ENCODE peak calls at places on chromosomes 12 and 14, in five cellular contexts. J is A549, Y is AG09319, A is IMR-90, V is lower leg skin. L is an unnamed sample.
A peak's percentile ranks its signal among the peaks of the same experiment; 100 is the strongest.

GRCh38 chr14:75411194-75411552 is 16.6 kb upstream of the JDP2 start:
- DNase-seq in A (no peak), Y (no peak), J (no peak), V (no peak), L (no peak)

GRCh38 chr12:125110641-125111360 is 45.6 kb downstream of the AACS start:
- DNase-seq in A (peak; percentile 74), Y (peak; percentile 54), V (no peak), J (no peak), L (peak; percentile 85)

GRCh38 chr14:56268653-56269052 is 150.4 kb downstream of the PELI2 start:
- DNase-seq in V (no peak), J (no peak), A (peak; percentile 44), Y (no peak), L (no peak)

GRCh38 chr12:66083766-66084165 is 46.8 kb downstream of the LLPH start:
- DNase-seq in V (no peak), Y (no peak), A (no peak), J (no peak), L (no peak)

GRCh38 chr12:460301-461230 is 827 bp downstream of the B4GALNT3 start:
- DNase-seq in Y (no peak), J (no peak), V (no peak), A (no peak), L (no peak)

GRCh38 chr12:88303335-88303734 is 161.2 kb downstream of the TMTC3 start:
- DNase-seq in Y (no peak), V (no peak), J (no peak), A (no peak), L (no peak)

GRCh38 chr14:65035049-65035448 is 48.4 kb downstream of the FNTB start:
- DNase-seq in Y (no peak), V (no peak), J (no peak), A (no peak), L (peak; percentile 18)

GRCh38 chr12:24496755-24497154 is 452.1 kb downstream of the BCAT1 start:
- DNase-seq in V (no peak), A (peak; percentile 80), Y (no peak), J (no peak), L (peak; percentile 64)

GRCh38 chr14:33914676-33915516 is 36.0 kb downstream of the EGLN3 start:
- DNase-seq in A (peak; percentile 14), V (no peak), J (peak; percentile 76), Y (no peak), L (peak; percentile 63)

DNA sequence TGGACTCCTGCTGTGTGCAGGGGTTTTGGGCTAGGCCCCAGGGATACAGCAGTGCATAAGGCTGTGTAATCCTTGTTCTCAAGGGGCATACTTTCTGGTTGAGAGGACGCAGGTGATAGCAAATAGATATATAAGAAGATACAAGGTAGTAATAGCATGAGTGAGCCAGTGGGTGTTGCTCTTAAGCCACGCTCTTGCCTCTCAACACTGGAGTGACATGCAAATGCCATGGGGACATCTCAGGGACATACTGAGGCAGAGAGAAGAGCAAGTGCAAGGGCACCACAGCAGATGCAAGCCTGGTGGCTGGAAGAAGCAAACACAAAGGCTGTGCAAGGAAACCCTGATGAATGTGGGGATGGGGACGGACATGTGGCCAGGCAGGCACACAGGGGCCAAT is 223.3 kb downstream of the CHST11 start:
- DNase-seq in V (no peak), Y (no peak), A (peak; percentile 22), J (peak; percentile 50), L (no peak)
- TF ChIP-seq CTCF in V (no peak), Y (peak; percentile 20), A (peak; percentile 39), J (peak; percentile 33), L (peak; percentile 33)

GRCh38 chr14:37594238-37594915 is 672 bp downstream of the FOXA1 start:
- DNase-seq in A (peak; percentile 80), V (no peak), J (peak; percentile 92), Y (peak; percentile 44), L (peak; percentile 79)
- TF ChIP-seq CTCF in A (peak; percentile 81), V (no peak), J (peak; percentile 83), Y (peak; percentile 90), L (peak; percentile 85)

GRCh38 chr12:68236421-68237059 is 10.9 kb upstream of the IL26 start:
- DNase-seq in J (no peak), A (no peak), V (no peak), Y (no peak), L (peak; percentile 34)
- TF ChIP-seq CTCF in J (no peak), A (no peak), V (no peak), Y (no peak), L (peak; percentile 13)

GRCh38 chr14:89241934-89242670 is 174.9 kb downstream of the FOXN3 start:
- DNase-seq in Y (no peak), V (no peak), A (no peak), J (no peak), L (no peak)
- TF ChIP-seq CTCF in Y (no peak), V (no peak), A (no peak), J (no peak), L (no peak)

GRCh38 chr14:53613404-53614253 is 343.0 kb downstream of the BMP4 start:
- DNase-seq in V (no peak), Y (no peak), J (peak; percentile 97), A (peak; percentile 90), L (no peak)
- TF ChIP-seq CTCF in V (no peak), Y (no peak), J (no peak), A (no peak), L (no peak)

GRCh38 chr12:53479314-53479713 is 19.9 kb downstream of the MAP3K12 start:
- DNase-seq in J (no peak), V (no peak), Y (no peak), A (no peak), L (no peak)

GRCh38 chr12:53474819-53475218 is 22.9 kb downstream of the PCBP2 start:
- DNase-seq in Y (no peak), A (no peak), J (no peak), V (no peak), L (no peak)

GRCh38 chr12:53474077-53474476 is 22.2 kb downstream of the PCBP2 start:
- DNase-seq in V (no peak), A (no peak), J (no peak), Y (no peak), L (no peak)

GRCh38 chr12:53478865-53479264 is 20.4 kb downstream of the MAP3K12 start:
- DNase-seq in J (no peak), A (no peak), V (no peak), Y (no peak), L (no peak)

GRCh38 chr12:53476769-53477209 is 22.5 kb downstream of the MAP3K12 start:
- DNase-seq in V (no peak), Y (no peak), A (no peak), J (no peak), L (peak; percentile 42)
- TF ChIP-seq CTCF in V (no peak), Y (peak; percentile 29), A (peak; percentile 34), J (peak; percentile 57), L (peak; percentile 50)

DNA sequence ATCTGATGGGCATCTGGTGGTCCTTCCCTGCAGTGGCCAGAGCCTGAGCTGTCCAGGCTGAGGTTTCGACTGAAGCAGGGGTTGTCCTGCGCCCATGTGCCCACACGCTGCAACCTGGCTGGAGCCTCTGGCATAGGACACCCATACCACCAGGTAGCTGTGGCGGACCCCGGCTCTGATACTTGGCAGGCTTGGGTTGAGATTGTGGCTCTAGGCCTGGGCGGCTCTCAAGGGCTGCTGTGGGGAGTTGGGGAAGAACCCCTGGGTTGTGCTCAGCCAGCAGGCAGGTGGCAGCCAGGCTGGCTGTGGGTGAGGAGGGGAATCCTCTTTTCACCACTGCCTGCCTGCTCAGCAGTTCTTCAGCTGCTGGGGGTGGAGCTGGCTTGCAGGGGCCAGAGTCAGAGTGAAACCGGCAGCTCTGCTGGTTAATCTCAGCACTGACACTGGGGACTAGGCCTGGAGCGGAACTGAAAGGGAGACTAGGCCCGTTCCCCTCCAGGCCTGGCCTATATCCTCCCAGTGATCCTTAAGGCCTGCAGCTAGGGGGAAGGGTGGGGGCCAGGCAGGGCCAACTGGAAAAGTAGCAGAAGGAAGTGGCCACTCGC is 39.1 kb downstream of the SH2B3 start:
- DNase-seq in V (peak; percentile 58), J (no peak), Y (no peak), A (no peak), L (peak; percentile 90)
- TF ChIP-seq CTCF in V (no peak), J (no peak), Y (no peak), A (no peak), L (no peak)

DNA sequence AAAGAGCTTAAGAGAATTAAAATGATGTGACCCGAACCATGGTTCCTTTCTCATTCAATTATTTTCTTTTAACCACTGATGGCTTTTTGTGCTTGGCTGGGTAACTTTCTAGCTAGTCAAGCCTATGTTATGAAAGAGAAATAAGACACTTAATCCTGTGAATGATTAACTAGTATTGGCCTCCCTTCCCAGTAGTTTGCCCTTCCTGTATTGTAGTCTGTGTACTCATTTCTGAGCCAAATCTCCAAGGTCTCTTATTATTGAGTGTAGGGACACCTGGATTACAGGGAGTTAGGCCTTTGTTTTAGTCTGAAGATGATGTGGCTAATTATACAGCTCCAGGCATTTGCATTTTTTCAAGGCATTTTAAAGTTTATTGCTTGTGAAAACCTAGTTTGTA is 353.1 kb downstream of the RAD51B start:
- DNase-seq in V (no peak), Y (no peak), A (no peak), J (peak; percentile 93), L (peak; percentile 27)
- TF ChIP-seq CTCF in V (no peak), Y (no peak), A (no peak), J (no peak), L (no peak)

GRCh38 chr14:90381999-90382451 is 14.8 kb upstream of the CALM1 start:
- DNase-seq in V (peak; percentile 50), J (no peak), Y (no peak), A (no peak), L (no peak)

GRCh38 chr14:90382491-90383125 is 14.2 kb upstream of the CALM1 start:
- DNase-seq in Y (no peak), J (peak; percentile 75), V (peak; percentile 76), A (peak; percentile 79), L (peak; percentile 87)

GRCh38 chr14:90384543-90384911 is 12.3 kb upstream of the CALM1 start:
- DNase-seq in Y (no peak), V (no peak), A (peak; percentile 46), J (no peak), L (no peak)

GRCh38 chr14:90383731-90384542 is 12.9 kb upstream of the CALM1 start:
- DNase-seq in A (peak; percentile 46), Y (no peak), V (peak; percentile 67), J (no peak), L (peak; percentile 74)

DNA sequence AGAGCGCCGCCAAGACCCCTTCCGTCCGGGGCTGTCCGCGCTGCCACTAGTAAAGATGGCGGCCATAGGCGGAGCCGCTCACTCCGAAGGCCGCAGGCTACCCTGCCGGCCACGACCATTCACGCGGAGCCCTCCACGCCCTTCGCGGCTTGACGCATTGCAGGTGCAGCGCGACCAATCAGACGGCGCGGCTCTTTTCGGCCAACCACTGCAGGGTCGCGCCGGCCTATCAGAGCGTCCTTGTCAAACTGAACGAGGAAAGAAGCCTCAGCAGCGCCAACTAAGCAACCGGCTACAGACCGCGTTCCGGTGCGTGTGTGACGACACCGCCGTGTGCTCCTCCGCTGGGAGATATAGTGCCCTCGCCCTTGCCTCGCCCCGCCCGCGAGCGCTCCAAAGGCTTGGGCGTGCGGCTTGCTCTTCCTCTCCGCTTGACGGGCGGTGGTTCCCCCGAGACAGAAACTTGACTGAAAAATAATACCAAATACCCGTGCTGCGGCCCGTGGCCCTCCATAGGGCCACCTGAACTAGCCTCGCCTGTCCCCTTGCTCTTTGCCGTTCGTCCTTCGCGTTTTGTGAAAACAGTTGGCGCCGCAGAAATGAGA is 13.6 kb upstream of the CALM1 start:
- DNase-seq in J (peak; percentile 100), A (peak; percentile 100), Y (peak; percentile 100), V (peak; percentile 99), L (peak; percentile 100)
- TF ChIP-seq CTCF in J (no peak), A (peak; percentile 4), Y (no peak), V (no peak), L (no peak)

GRCh38 chr12:14577344-14577743 is 9.7 kb upstream of the PLBD1 start:
- DNase-seq in J (no peak), Y (no peak), A (no peak), V (no peak), L (peak; percentile 18)
- TF ChIP-seq CTCF in J (no peak), Y (no peak), A (no peak), V (no peak), L (no peak)

L was measured in fibroblast of villous mesenchyme.